ENCODE peak calls at places on chromosomes 5 and 9, in ten cellular contexts. One of them, this sample, is unnamed.
A peak's percentile ranks its signal among the peaks of the same experiment; 100 is the strongest.

GRCh38 chr9:89359636-89360315 is 41.5 kb downstream of the SECISBP2 start:
- DNase-seq in H1: no peak
- DNase-seq in ovary: no peak
- DNase-seq in stomach: no peak
- DNase-seq in HepG2: no peak
- DNase-seq in A549: no peak
- DNase-seq in SK-N-SH: no peak
- DNase-seq in suprapubic skin: no peak
- DNase-seq in sigmoid colon: no peak
- DNase-seq in K562: no peak
- DNase-seq in this sample: no peak

GRCh38 chr5:150560401-150561191 is 52.7 kb downstream of the NDST1 start:
- DNase-seq in A549: peak; percentile 83
- DNase-seq in sigmoid colon: peak; percentile 93
- DNase-seq in K562: peak; percentile 90
- DNase-seq in suprapubic skin: peak; percentile 92
- DNase-seq in ovary: peak; percentile 95
- DNase-seq in SK-N-SH: peak; percentile 82
- DNase-seq in stomach: peak; percentile 92
- DNase-seq in HepG2: peak; percentile 82
- DNase-seq in H1: peak; percentile 56
- DNase-seq in this sample: peak; percentile 93

GRCh38 chr9:110427497-110428104 is 89.9 kb upstream of the TXNDC8 start:
- DNase-seq in SK-N-SH: peak; percentile 45
- DNase-seq in stomach: peak; percentile 55
- DNase-seq in K562: peak; percentile 66
- DNase-seq in A549: peak; percentile 60
- DNase-seq in ovary: peak; percentile 38
- DNase-seq in H1: peak; percentile 29
- DNase-seq in sigmoid colon: no peak
- DNase-seq in suprapubic skin: no peak
- DNase-seq in HepG2: peak; percentile 18
- DNase-seq in this sample: peak; percentile 69

GRCh38 chr9:17600962-17601593 is 22.2 kb downstream of the SH3GL2 start:
- DNase-seq in A549: no peak
- DNase-seq in HepG2: no peak
- DNase-seq in SK-N-SH: no peak
- DNase-seq in H1: no peak
- DNase-seq in sigmoid colon: no peak
- DNase-seq in ovary: no peak
- DNase-seq in K562: no peak
- DNase-seq in stomach: no peak
- DNase-seq in suprapubic skin: no peak
- DNase-seq in this sample: no peak

GRCh38 chr9:78314953-78315870 is 18.3 kb downstream of the PSAT1 start:
- DNase-seq in stomach: no peak
- DNase-seq in HepG2: no peak
- DNase-seq in K562: no peak
- DNase-seq in ovary: no peak
- DNase-seq in A549: no peak
- DNase-seq in SK-N-SH: no peak
- DNase-seq in suprapubic skin: no peak
- DNase-seq in sigmoid colon: no peak
- DNase-seq in H1: no peak
- DNase-seq in this sample: no peak

GRCh38 chr9:81902601-81903000 is 25.6 kb upstream of the SPATA31D4 start:
- DNase-seq in A549: no peak
- DNase-seq in H1: no peak
- DNase-seq in sigmoid colon: no peak
- DNase-seq in SK-N-SH: no peak
- DNase-seq in K562: no peak
- DNase-seq in stomach: no peak
- DNase-seq in ovary: no peak
- DNase-seq in suprapubic skin: no peak
- DNase-seq in HepG2: no peak
- DNase-seq in this sample: no peak

GRCh38 chr5:142669479-142669878 is 16.4 kb downstream of the FGF1 start:
- DNase-seq in HepG2: no peak
- DNase-seq in sigmoid colon: no peak
- DNase-seq in K562: no peak
- DNase-seq in ovary: no peak
- DNase-seq in stomach: no peak
- DNase-seq in SK-N-SH: no peak
- DNase-seq in A549: no peak
- DNase-seq in suprapubic skin: no peak
- DNase-seq in H1: no peak
- DNase-seq in this sample: no peak

GRCh38 chr9:97768731-97769130 is 71.6 kb upstream of the XPA start:
- DNase-seq in sigmoid colon: no peak
- DNase-seq in H1: no peak
- DNase-seq in stomach: no peak
- DNase-seq in K562: no peak
- DNase-seq in HepG2: no peak
- DNase-seq in A549: no peak
- DNase-seq in SK-N-SH: no peak
- DNase-seq in ovary: no peak
- DNase-seq in suprapubic skin: no peak
- DNase-seq in this sample: no peak

GRCh38 chr9:107734231-107735014 is 244.9 kb upstream of the KLF4 start:
- DNase-seq in HepG2: no peak
- DNase-seq in ovary: peak; percentile 57
- DNase-seq in SK-N-SH: no peak
- DNase-seq in K562: peak; percentile 9
- DNase-seq in suprapubic skin: no peak
- DNase-seq in H1: no peak
- DNase-seq in A549: no peak
- DNase-seq in stomach: no peak
- DNase-seq in sigmoid colon: peak; percentile 72
- DNase-seq in this sample: no peak

GRCh38 chr9:112371060-112371459 is 8.8 kb upstream of the HSDL2 start:
- DNase-seq in sigmoid colon: no peak
- DNase-seq in stomach: no peak
- DNase-seq in ovary: no peak
- DNase-seq in HepG2: no peak
- DNase-seq in A549: no peak
- DNase-seq in suprapubic skin: no peak
- DNase-seq in K562: no peak
- DNase-seq in H1: no peak
- DNase-seq in SK-N-SH: no peak
- DNase-seq in this sample: no peak

DNA sequence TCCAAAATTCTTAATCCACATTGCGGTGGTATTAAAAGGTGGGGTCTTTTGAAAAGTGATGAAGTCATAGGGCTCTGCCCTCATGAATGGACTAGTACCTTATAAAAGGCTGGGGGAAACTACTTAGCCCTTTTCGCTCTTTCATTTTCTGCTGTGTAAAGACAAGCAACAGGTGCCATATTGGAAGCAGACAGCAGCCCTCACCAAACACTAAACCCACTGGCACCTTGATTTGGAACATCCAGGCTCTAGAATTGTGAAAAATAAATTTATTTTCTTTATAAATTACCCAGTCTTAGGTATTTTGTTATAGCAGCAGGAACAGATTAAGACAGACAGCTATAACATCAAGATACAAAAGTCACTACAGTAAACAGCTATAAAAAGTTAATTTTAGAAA is 12.8 kb downstream of the PJA2 start:
- DNase-seq in HepG2: no peak
- DNase-seq in ovary: no peak
- DNase-seq in sigmoid colon: no peak
- DNase-seq in stomach: no peak
- DNase-seq in K562: no peak
- DNase-seq in SK-N-SH: no peak
- DNase-seq in A549: no peak
- DNase-seq in suprapubic skin: no peak
- DNase-seq in H1: no peak
- DNase-seq in this sample: no peak
- TF ChIP-seq EP300 in HepG2: no peak
- TF ChIP-seq EP300 in ovary: no peak
- TF ChIP-seq EP300 in sigmoid colon: no peak
- TF ChIP-seq EP300 in stomach: no peak
- TF ChIP-seq EP300 in K562: no peak
- TF ChIP-seq EP300 in SK-N-SH: no peak
- TF ChIP-seq EP300 in A549: no peak
- TF ChIP-seq EP300 in suprapubic skin: no peak
- TF ChIP-seq EP300 in H1: no peak
- TF ChIP-seq EP300 in this sample: no peak

DNA sequence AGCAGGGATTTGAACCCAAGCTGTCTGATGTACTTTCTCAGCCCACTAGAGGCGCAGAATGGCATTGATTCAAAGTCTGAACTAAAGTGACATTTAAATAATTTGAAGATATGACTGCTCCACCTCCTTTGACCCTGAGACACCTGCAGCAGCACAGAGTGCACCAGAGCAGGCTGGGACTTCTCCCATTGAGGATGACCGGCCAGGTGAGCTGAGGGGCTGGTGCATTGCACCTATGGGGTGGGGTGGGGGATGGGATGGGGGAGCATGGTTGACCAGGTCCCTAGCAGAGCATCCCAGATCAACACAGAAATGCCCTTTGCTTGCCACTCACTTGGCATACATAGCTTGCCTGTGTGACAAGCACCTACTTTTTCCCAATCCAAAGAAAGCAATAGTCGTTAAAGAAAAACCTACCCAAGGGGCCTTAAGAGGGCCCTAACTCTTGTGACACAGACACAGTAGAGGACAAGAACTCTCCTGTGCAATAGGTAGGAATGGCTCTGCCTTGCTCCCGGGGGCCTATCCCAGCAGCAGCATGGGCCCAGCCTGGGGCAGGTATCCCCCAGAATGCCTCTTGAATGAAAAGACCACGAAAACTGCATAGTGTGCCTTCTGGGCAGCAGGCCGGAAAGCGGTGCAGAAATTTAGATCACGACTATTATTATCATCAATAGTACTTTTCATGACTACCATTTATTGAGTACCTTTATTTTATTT is 6.5 kb downstream of the SH3PXD2B start:
- DNase-seq in SK-N-SH: no peak
- DNase-seq in K562: no peak
- DNase-seq in A549: no peak
- DNase-seq in stomach: no peak
- DNase-seq in suprapubic skin: no peak
- DNase-seq in H1: no peak
- DNase-seq in sigmoid colon: no peak
- DNase-seq in HepG2: no peak
- DNase-seq in ovary: peak; percentile 17
- DNase-seq in this sample: no peak
- H3K4me1 ChIP-seq in SK-N-SH: peaks cover 46% of the 10 kb centered on the region
- H3K4me1 ChIP-seq in K562: peaks cover 5% of the 10 kb centered on the region
- H3K4me1 ChIP-seq in A549: peaks cover 39% of the 10 kb centered on the region
- H3K4me1 ChIP-seq in stomach: peaks cover 96% of the 10 kb centered on the region
- H3K4me1 ChIP-seq in suprapubic skin: peaks cover 86% of the 10 kb centered on the region
- H3K4me1 ChIP-seq in H1: peaks cover 11% of the 10 kb centered on the region
- H3K4me1 ChIP-seq in sigmoid colon: peaks cover 97% of the 10 kb centered on the region
- H3K4me1 ChIP-seq in HepG2: peaks cover 17% of the 10 kb centered on the region
- H3K4me1 ChIP-seq in ovary: peaks cover 42% of the 10 kb centered on the region
- H3K4me1 ChIP-seq in this sample: peaks cover 25% of the 10 kb centered on the region

GRCh38 chr5:119420173-119420572 is 32.1 kb upstream of the HSD17B4 start:
- DNase-seq in K562: no peak
- DNase-seq in suprapubic skin: no peak
- DNase-seq in sigmoid colon: no peak
- DNase-seq in H1: no peak
- DNase-seq in A549: no peak
- DNase-seq in HepG2: no peak
- DNase-seq in ovary: no peak
- DNase-seq in SK-N-SH: no peak
- DNase-seq in stomach: peak; percentile 59
- DNase-seq in this sample: no peak

GRCh38 chr5:119412828-119413227 is 39.5 kb upstream of the HSD17B4 start:
- DNase-seq in A549: no peak
- DNase-seq in suprapubic skin: no peak
- DNase-seq in HepG2: no peak
- DNase-seq in stomach: no peak
- DNase-seq in sigmoid colon: no peak
- DNase-seq in SK-N-SH: no peak
- DNase-seq in ovary: no peak
- DNase-seq in K562: no peak
- DNase-seq in H1: no peak
- DNase-seq in this sample: peak; percentile 52

GRCh38 chr5:119418782-119419101 is 33.6 kb upstream of the HSD17B4 start:
- DNase-seq in suprapubic skin: no peak
- DNase-seq in stomach: peak; percentile 36
- DNase-seq in A549: no peak
- DNase-seq in SK-N-SH: no peak
- DNase-seq in H1: no peak
- DNase-seq in ovary: no peak
- DNase-seq in K562: peak; percentile 18
- DNase-seq in HepG2: no peak
- DNase-seq in sigmoid colon: no peak
- DNase-seq in this sample: no peak

GRCh38 chr5:119417891-119418781 is 34.2 kb upstream of the HSD17B4 start:
- DNase-seq in SK-N-SH: no peak
- DNase-seq in HepG2: no peak
- DNase-seq in ovary: no peak
- DNase-seq in K562: peak; percentile 43
- DNase-seq in A549: no peak
- DNase-seq in stomach: no peak
- DNase-seq in suprapubic skin: no peak
- DNase-seq in H1: no peak
- DNase-seq in sigmoid colon: no peak
- DNase-seq in this sample: no peak
- TF ChIP-seq EP300 in SK-N-SH: no peak
- TF ChIP-seq EP300 in HepG2: no peak
- TF ChIP-seq EP300 in ovary: no peak
- TF ChIP-seq EP300 in K562: peak; percentile 9
- TF ChIP-seq EP300 in A549: no peak
- TF ChIP-seq EP300 in stomach: no peak
- TF ChIP-seq EP300 in suprapubic skin: no peak
- TF ChIP-seq EP300 in H1: no peak
- TF ChIP-seq EP300 in sigmoid colon: no peak
- TF ChIP-seq EP300 in this sample: no peak

GRCh38 chr9:136310273-136311030 is 6.6 kb upstream of the CCDC187 start:
- DNase-seq in suprapubic skin: no peak
- DNase-seq in SK-N-SH: no peak
- DNase-seq in A549: no peak
- DNase-seq in ovary: no peak
- DNase-seq in H1: no peak
- DNase-seq in sigmoid colon: no peak
- DNase-seq in K562: no peak
- DNase-seq in stomach: no peak
- DNase-seq in HepG2: no peak
- DNase-seq in this sample: no peak
- H3K4me1 ChIP-seq in suprapubic skin: peaks cover 5% of the 10 kb centered on the region
- H3K4me1 ChIP-seq in SK-N-SH: peaks cover 5% of the 10 kb centered on the region
- H3K4me1 ChIP-seq in A549: peaks cover 8% of the 10 kb centered on the region
- H3K4me1 ChIP-seq in ovary: no peaks in the 10 kb centered on the region
- H3K4me1 ChIP-seq in H1: no peaks in the 10 kb centered on the region
- H3K4me1 ChIP-seq in sigmoid colon: no peaks in the 10 kb centered on the region
- H3K4me1 ChIP-seq in K562: peaks cover 46% of the 10 kb centered on the region
- H3K4me1 ChIP-seq in stomach: peaks cover 16% of the 10 kb centered on the region
- H3K4me1 ChIP-seq in HepG2: peaks cover 50% of the 10 kb centered on the region
- H3K4me1 ChIP-seq in this sample: peaks cover 3% of the 10 kb centered on the region

GRCh38 chr9:128706045-128706444 is 3.7 kb downstream of the PKN3 start:
- DNase-seq in SK-N-SH: no peak
- DNase-seq in suprapubic skin: no peak
- DNase-seq in H1: no peak
- DNase-seq in K562: no peak
- DNase-seq in stomach: no peak
- DNase-seq in sigmoid colon: peak; percentile 47
- DNase-seq in HepG2: no peak
- DNase-seq in A549: no peak
- DNase-seq in ovary: no peak
- DNase-seq in this sample: no peak
- TF ChIP-seq EP300 in SK-N-SH: no peak
- TF ChIP-seq EP300 in suprapubic skin: no peak
- TF ChIP-seq EP300 in H1: no peak
- TF ChIP-seq EP300 in K562: no peak
- TF ChIP-seq EP300 in stomach: no peak
- TF ChIP-seq EP300 in sigmoid colon: no peak
- TF ChIP-seq EP300 in HepG2: no peak
- TF ChIP-seq EP300 in A549: no peak
- TF ChIP-seq EP300 in ovary: no peak
- TF ChIP-seq EP300 in this sample: no peak

GRCh38 chr5:5183933-5184332 is 43.8 kb downstream of the ADAMTS16 start:
- DNase-seq in sigmoid colon: no peak
- DNase-seq in ovary: no peak
- DNase-seq in suprapubic skin: no peak
- DNase-seq in stomach: no peak
- DNase-seq in H1: no peak
- DNase-seq in K562: no peak
- DNase-seq in HepG2: no peak
- DNase-seq in A549: no peak
- DNase-seq in SK-N-SH: no peak
- DNase-seq in this sample: no peak
- H3K4me1 ChIP-seq in sigmoid colon: no peaks in the 10 kb centered on the region
- H3K4me1 ChIP-seq in ovary: peaks cover 18% of the 10 kb centered on the region
- H3K4me1 ChIP-seq in suprapubic skin: no peaks in the 10 kb centered on the region
- H3K4me1 ChIP-seq in stomach: peaks cover 2% of the 10 kb centered on the region
- H3K4me1 ChIP-seq in H1: peaks cover 16% of the 10 kb centered on the region
- H3K4me1 ChIP-seq in K562: no peaks in the 10 kb centered on the region
- H3K4me1 ChIP-seq in HepG2: no peaks in the 10 kb centered on the region
- H3K4me1 ChIP-seq in A549: peaks cover 12% of the 10 kb centered on the region
- H3K4me1 ChIP-seq in SK-N-SH: no peaks in the 10 kb centered on the region
- H3K4me1 ChIP-seq in this sample: no peaks in the 10 kb centered on the region

This sample was measured in transverse colon.